ENCODE peak calls at places on chromosomes 11 and 22, in four cellular contexts. H is left ventricle myocardium inferior, W is psoas muscle, V is MM.1S. U is an unnamed sample.

GRCh38 chr11:113161671-113162589 is 152.5 kb upstream of the TTC12 start:
- DNase-seq in W (no peak), V (no peak), H (no peak), U (no peak)

GRCh38 chr11:107927559-107927958 is 689 bp upstream of the RAB39A start:
- DNase-seq in V (no peak), W (no peak), H (no peak), U (no peak)

GRCh38 chr11:116276051-116277044 is 496.4 kb downstream of the BUD13 start:
- DNase-seq in W (peak), H (peak), V (peak), U (peak)

GRCh38 chr11:75190652-75191329 is 39.9 kb downstream of the SLCO2B1 start:
- DNase-seq in W (no peak), H (no peak), V (no peak), U (no peak)

GRCh38 chr11:4134844-4135243 is 40.2 kb downstream of the RRM1 start:
- DNase-seq in W (no peak), V (no peak), H (no peak), U (no peak)

GRCh38 chr11:43358308-43358669 is 431 bp upstream of the TTC17 start:
- DNase-seq in H (no peak), V (no peak), W (no peak), U (no peak)

GRCh38 chr22:43439368-43440102 is 27.7 kb downstream of the MPPED1 start:
- DNase-seq in W (no peak), H (no peak), V (no peak), U (no peak)

GRCh38 chr22:38707346-38707745 is 1.6 kb downstream of the GTPBP1 start:
- DNase-seq in H (no peak), W (no peak), V (no peak), U (no peak)

GRCh38 chr11:72798361-72798760 is 4.5 kb upstream of the STARD10 start:
- DNase-seq in V (no peak), H (no peak), W (no peak), U (no peak)

GRCh38 chr22:48756146-48757111 is 1071.2 kb downstream of the BRD1 start:
- DNase-seq in H (no peak), W (no peak), V (no peak), U (no peak)

GRCh38 chr22:47316020-47316419 is 553.6 kb downstream of the TBC1D22A start:
- DNase-seq in W (no peak), V (peak), H (no peak), U (no peak)

GRCh38 chr22:50396751-50397370 is 53.7 kb downstream of the PPP6R2 start:
- DNase-seq in V (peak), W (no peak), H (no peak), U (no peak)
- H3K27ac ChIP-seq in V (no peak), W (no peak), H (no peak), U (no peak)

GRCh38 chr11:118321386-118322082 is 17.0 kb downstream of the CD3E start:
- DNase-seq in V (no peak), H (no peak), W (no peak), U (no peak)
- H3K27ac ChIP-seq in V (no peak), H (no peak), W (no peak), U (no peak)

GRCh38 chr11:117279711-117280376 is 11.3 kb upstream of the BACE1-AS start:
- DNase-seq in V (peak), W (no peak), H (no peak), U (no peak)

GRCh38 chr11:117282956-117283355 is 8.2 kb upstream of the BACE1-AS start:
- DNase-seq in H (no peak), V (no peak), W (no peak), U (no peak)

GRCh38 chr11:117281869-117282268 is 9.3 kb upstream of the BACE1-AS start:
- DNase-seq in H (no peak), W (no peak), V (no peak), U (no peak)

GRCh38 chr11:117284053-117284452 is 7.1 kb upstream of the BACE1-AS start:
- DNase-seq in V (no peak), W (no peak), H (no peak), U (no peak)

GRCh38 chr11:117281159-117281558 is 10.0 kb upstream of the BACE1-AS start:
- DNase-seq in H (no peak), V (no peak), W (no peak), U (peak)
- H3K27ac ChIP-seq in H (no peak), V (no peak), W (no peak), U (peak)

GRCh38 chr22:50271519-50271970 is 1.4 kb upstream of the MAPK11 start:
- DNase-seq in H (peak), W (peak), V (peak), U (peak)
- H3K27ac ChIP-seq in H (peak), W (no peak), V (no peak), U (no peak)

U was measured in uterus.